ENCODE peak calls at places on chromosomes 4 and X, in six cellular contexts. One of them, this sample, is unnamed.

GRCh38 chrX:48076343-48076742 is 4.9 kb upstream of the ZNF630 start:
- DNase-seq in fibroblast of lung: no peak
- DNase-seq in WTC11: no peak
- DNase-seq in HEK293T: no peak
- DNase-seq in GM12892: no peak
- DNase-seq in HTR-8/SVneo: no peak
- DNase-seq in this sample: no peak

GRCh38 chr4:1154523-1155182 is 17.7 kb downstream of the SPON2 start:
- DNase-seq in HTR-8/SVneo: no peak
- DNase-seq in fibroblast of lung: peak; percentile 49
- DNase-seq in WTC11: no peak
- DNase-seq in HEK293T: no peak
- DNase-seq in GM12892: no peak
- DNase-seq in this sample: peak; percentile 30

GRCh38 chrX:18348047-18348446 is 6.4 kb downstream of the SCML2 start:
- DNase-seq in fibroblast of lung: peak; percentile 13
- DNase-seq in HEK293T: peak; percentile 33
- DNase-seq in GM12892: no peak
- DNase-seq in WTC11: no peak
- DNase-seq in HTR-8/SVneo: peak; percentile 14
- DNase-seq in this sample: no peak

GRCh38 chrX:102712216-102712966 is at the start of gene GPRASP2:
- DNase-seq in HEK293T: peak; percentile 43
- DNase-seq in WTC11: peak; percentile 53
- DNase-seq in GM12892: no peak
- DNase-seq in fibroblast of lung: peak; percentile 23
- DNase-seq in HTR-8/SVneo: no peak
- DNase-seq in this sample: peak; percentile 15

GRCh38 chr4:173528378-173529321 is 1.4 kb downstream of the HAND2 start:
- DNase-seq in WTC11: peak; percentile 49
- DNase-seq in fibroblast of lung: no peak
- DNase-seq in HEK293T: no peak
- DNase-seq in HTR-8/SVneo: peak; percentile 32
- DNase-seq in GM12892: no peak
- DNase-seq in this sample: no peak

GRCh38 chrX:134733595-134733994 is 75.3 kb upstream of the PLAC1 start:
- DNase-seq in GM12892: no peak
- DNase-seq in HTR-8/SVneo: no peak
- DNase-seq in WTC11: no peak
- DNase-seq in HEK293T: no peak
- DNase-seq in fibroblast of lung: no peak
- DNase-seq in this sample: no peak

GRCh38 chrX:38312436-38312835 is 14.9 kb downstream of the RPGR start:
- DNase-seq in fibroblast of lung: peak; percentile 66
- DNase-seq in HEK293T: no peak
- DNase-seq in HTR-8/SVneo: peak; percentile 23
- DNase-seq in GM12892: no peak
- DNase-seq in WTC11: no peak
- DNase-seq in this sample: no peak

GRCh38 chr4:62550106-62550505 is 1350.0 kb downstream of the ADGRL3 start:
- DNase-seq in HEK293T: no peak
- DNase-seq in GM12892: no peak
- DNase-seq in WTC11: no peak
- DNase-seq in fibroblast of lung: no peak
- DNase-seq in HTR-8/SVneo: no peak
- DNase-seq in this sample: no peak

GRCh38 chr4:124097447-124097846 is 615.1 kb downstream of the ANKRD50 start:
- DNase-seq in HEK293T: no peak
- DNase-seq in WTC11: no peak
- DNase-seq in fibroblast of lung: no peak
- DNase-seq in GM12892: no peak
- DNase-seq in HTR-8/SVneo: no peak
- DNase-seq in this sample: no peak

GRCh38 chrX:51837451-51837850 is 56.0 kb upstream of the MAGED1 start:
- DNase-seq in HEK293T: no peak
- DNase-seq in GM12892: no peak
- DNase-seq in WTC11: no peak
- DNase-seq in fibroblast of lung: no peak
- DNase-seq in HTR-8/SVneo: no peak
- DNase-seq in this sample: no peak

GRCh38 chrX:72145181-72145580 is 13.5 kb upstream of the RTL5 start:
- DNase-seq in GM12892: no peak
- DNase-seq in fibroblast of lung: no peak
- DNase-seq in WTC11: no peak
- DNase-seq in HTR-8/SVneo: no peak
- DNase-seq in HEK293T: no peak
- DNase-seq in this sample: no peak

GRCh38 chrX:1599791-1600405 is 8.5 kb downstream of the AKAP17A start:
- DNase-seq in WTC11: no peak
- DNase-seq in HTR-8/SVneo: no peak
- DNase-seq in GM12892: no peak
- DNase-seq in HEK293T: no peak
- DNase-seq in fibroblast of lung: no peak
- DNase-seq in this sample: no peak

GRCh38 chr4:113901994-113902787 is 77.3 kb downstream of the ARSJ start:
- DNase-seq in HTR-8/SVneo: no peak
- DNase-seq in HEK293T: no peak
- DNase-seq in fibroblast of lung: no peak
- DNase-seq in GM12892: no peak
- DNase-seq in WTC11: no peak
- DNase-seq in this sample: peak; percentile 12

GRCh38 chr4:54109226-54110018 is 9.5 kb downstream of the GSX2 start:
- DNase-seq in HTR-8/SVneo: no peak
- DNase-seq in HEK293T: no peak
- DNase-seq in GM12892: no peak
- DNase-seq in WTC11: peak; percentile 33
- DNase-seq in fibroblast of lung: no peak
- DNase-seq in this sample: no peak

GRCh38 chr4:129092636-129093172 is 635 bp downstream of the SCLT1 start:
- DNase-seq in HTR-8/SVneo: no peak
- DNase-seq in HEK293T: no peak
- DNase-seq in WTC11: no peak
- DNase-seq in fibroblast of lung: peak; percentile 16
- DNase-seq in GM12892: no peak
- DNase-seq in this sample: no peak

GRCh38 chr4:54315561-54315960 is 86.5 kb downstream of the PDGFRA start:
- DNase-seq in fibroblast of lung: no peak
- DNase-seq in WTC11: no peak
- DNase-seq in HTR-8/SVneo: no peak
- DNase-seq in HEK293T: no peak
- DNase-seq in GM12892: peak; percentile 30
- DNase-seq in this sample: no peak

GRCh38 chrX:43809463-43809862 is 72.8 kb downstream of the MAOB start:
- DNase-seq in GM12892: no peak
- DNase-seq in HTR-8/SVneo: no peak
- DNase-seq in HEK293T: no peak
- DNase-seq in fibroblast of lung: peak; percentile 50
- DNase-seq in WTC11: no peak
- DNase-seq in this sample: no peak